ENCODE peak calls at places on chromosomes 6 and 20, in ten cellular contexts. M is fibroblast of lung; D is effector memory CD4-positive, alpha-beta T cell; C is left lung; Y is astrocyte of the spinal cord; X is OCI-LY7; R is AG04449; O is astrocyte of the cerebellum; K is skeletal muscle cell; T is H1. V is an unnamed sample.

GRCh38 chr6:73282876-73283275 is 19.9 kb upstream of the KHDC1 start:
- DNase-seq in M (no peak), R (no peak), X (no peak), O (no peak), T (no peak), D (no peak), C (no peak), K (no peak), Y (no peak), V (no peak)

GRCh38 chr6:35576647-35577046 is 64.0 kb upstream of the TULP1 start:
- DNase-seq in T (no peak), C (no peak), Y (no peak), D (no peak), O (no peak), R (no peak), M (no peak), K (no peak), X (no peak), V (no peak)

GRCh38 chr6:1240766-1241165 is 71.1 kb upstream of the FOXQ1 start:
- DNase-seq in Y (no peak), R (no peak), M (no peak), X (no peak), C (no peak), T (no peak), K (no peak), O (no peak), D (no peak), V (no peak)

GRCh38 chr20:25226433-25227316 is 21.2 kb upstream of the PYGB start:
- DNase-seq in O (no peak), T (no peak), K (no peak), M (no peak), Y (no peak), R (no peak), X (no peak), C (no peak), D (no peak), V (no peak)

GRCh38 chr6:81689580-81689979 is 62.9 kb downstream of the TENT5A start:
- DNase-seq in Y (no peak), T (no peak), X (no peak), K (no peak), D (no peak), R (no peak), C (no peak), M (no peak), O (no peak), V (no peak)

GRCh38 chr6:91822581-91822980 is 1235.7 kb upstream of the MAP3K7 start:
- DNase-seq in C (no peak), M (no peak), R (no peak), O (no peak), K (peak), D (no peak), X (no peak), Y (no peak), T (no peak), V (no peak)

GRCh38 chr6:72809701-72810379 is 188.0 kb downstream of the KCNQ5 start:
- DNase-seq in Y (no peak), D (no peak), M (no peak), C (no peak), K (no peak), X (no peak), O (no peak), R (no peak), T (no peak), V (no peak)

GRCh38 chr20:15364781-15365180 is 1027.4 kb upstream of the FLRT3 start:
- DNase-seq in K (no peak), O (no peak), M (no peak), D (no peak), Y (no peak), R (no peak), X (no peak), C (no peak), T (no peak), V (no peak)

GRCh38 chr20:46699651-46700359 is 9.6 kb upstream of the SLC2A10 start:
- DNase-seq in X (no peak), R (no peak), M (no peak), O (no peak), T (no peak), K (no peak), C (no peak), Y (no peak), D (no peak), V (no peak)

GRCh38 chr20:63499333-63499969 is 568 bp upstream of the EEF1A2 start:
- DNase-seq in K (no peak), D (no peak), O (no peak), C (no peak), Y (no peak), X (no peak), M (no peak), T (no peak), R (no peak), V (no peak)

GRCh38 chr6:83708546-83708969 is 343 bp downstream of the SNAP91 start:
- DNase-seq in C (no peak), T (peak), Y (peak), O (no peak), D (no peak), X (no peak), K (no peak), M (peak), R (no peak), V (no peak)

GRCh38 chr6:25306379-25306778 is 27.2 kb downstream of the CARMIL1 start:
- DNase-seq in C (no peak), R (no peak), T (no peak), K (no peak), O (no peak), X (no peak), M (no peak), D (no peak), Y (no peak), V (no peak)

GRCh38 chr20:45407067-45407745 is 883 bp upstream of the DBNDD2 start:
- DNase-seq in C (peak), R (no peak), K (no peak), M (peak), Y (peak), D (no peak), T (no peak), X (no peak), O (no peak), V (peak)

GRCh38 chr6:2900821-2901644 is 2.1 kb downstream of the SERPINB9 start:
- DNase-seq in R (no peak), X (no peak), O (no peak), K (no peak), Y (no peak), T (no peak), D (no peak), C (no peak), M (no peak), V (no peak)

GRCh38 chr6:163324928-163325784 is 89.4 kb upstream of the QKI start:
- DNase-seq in Y (peak), K (no peak), D (no peak), C (no peak), T (no peak), O (peak), M (peak), X (no peak), R (no peak), V (no peak)

GRCh38 chr6:125245523-125246264 is 56.1 kb downstream of the HDDC2 start:
- DNase-seq in Y (no peak), O (no peak), C (no peak), K (no peak), X (no peak), R (no peak), D (no peak), M (no peak), T (no peak), V (no peak)

GRCh38 chr6:579339-579738 is 77.6 kb downstream of the HUS1B start:
- DNase-seq in O (no peak), C (no peak), X (peak), Y (peak), K (peak), D (no peak), R (no peak), M (no peak), T (no peak), V (no peak)

GRCh38 chr20:62603021-62603906 is 39.0 kb upstream of the SLCO4A1 start:
- DNase-seq in T (no peak), D (no peak), Y (peak), K (no peak), O (peak), X (peak), M (peak), C (peak), R (no peak), V (peak)

GRCh38 chr6:108689279-108690161 is 128.8 kb downstream of the FOXO3 start:
- DNase-seq in M (peak), T (no peak), C (peak), X (no peak), O (no peak), K (peak), D (no peak), Y (peak), R (no peak), V (no peak)

GRCh38 chr20:37543828-37544227 is 16.2 kb upstream of the BLCAP start:
- DNase-seq in R (no peak), T (no peak), O (no peak), M (peak), C (no peak), D (no peak), X (no peak), Y (no peak), K (no peak), V (no peak)

GRCh38 chr6:42978487-42978792 is 541 bp downstream of the PEX6 start:
- DNase-seq in T (no peak), C (peak), Y (no peak), D (no peak), X (peak), O (no peak), K (no peak), R (no peak), M (peak), V (peak)

GRCh38 chr6:157036245-157036681 is 259.1 kb downstream of the ARID1B start:
- DNase-seq in X (no peak), O (no peak), M (peak), T (no peak), C (no peak), R (no peak), Y (no peak), K (no peak), D (no peak), V (no peak)

GRCh38 chr6:33344771-33345697 is 27.5 kb upstream of the ZBTB22 start:
- DNase-seq in Y (peak), D (peak), T (no peak), O (peak), C (peak), X (peak), M (peak), K (peak), R (peak), V (peak)

GRCh38 chr6:33339193-33339592 is 21.6 kb upstream of the ZBTB22 start:
- DNase-seq in Y (no peak), M (no peak), O (no peak), T (no peak), K (no peak), C (no peak), R (no peak), D (no peak), X (no peak), V (no peak)

GRCh38 chr6:33347816-33348215 is 30.3 kb upstream of the ZBTB22 start:
- DNase-seq in O (no peak), D (no peak), X (no peak), R (no peak), Y (no peak), K (no peak), C (no peak), M (no peak), T (no peak), V (no peak)

GRCh38 chr6:33343953-33344611 is 26.5 kb upstream of the ZBTB22 start:
- DNase-seq in T (no peak), Y (no peak), K (no peak), M (no peak), O (no peak), R (no peak), C (no peak), D (peak), X (peak), V (peak)
- H3K4me3 ChIP-seq in T (no peak), Y (no peak), K (no peak), M (no peak), O (no peak), R (no peak), C (no peak), D (peak), X (peak), V (peak)

GRCh38 chr6:84774174-84775158 is 10.1 kb upstream of the TBX18 start:
- DNase-seq in D (no peak), C (no peak), O (no peak), Y (peak), K (no peak), T (no peak), M (no peak), R (no peak), X (no peak), V (no peak)
- H3K4me3 ChIP-seq in D (no peak), C (peak), O (peak), Y (peak), K (peak), T (peak), M (peak), R (peak), X (no peak), V (no peak)

GRCh38 chr6:101393291-101394251 is at the start of gene GRIK2:
- DNase-seq in T (no peak), M (peak), X (no peak), D (no peak), O (no peak), C (peak), Y (peak), R (no peak), K (no peak), V (no peak)

GRCh38 chr6:101396552-101397173 is 3.2 kb downstream of the GRIK2 start:
- DNase-seq in R (no peak), T (no peak), O (peak), M (peak), D (peak), K (peak), C (peak), X (peak), Y (peak), V (peak)

GRCh38 chr6:101392561-101393230 is 812 bp upstream of the GRIK2 start:
- DNase-seq in R (no peak), D (no peak), Y (no peak), K (no peak), M (no peak), T (no peak), C (no peak), O (no peak), X (no peak), V (no peak)

GRCh38 chr6:101397199-101397598 is 3.7 kb downstream of the GRIK2 start:
- DNase-seq in D (no peak), X (peak), T (no peak), M (peak), K (no peak), R (no peak), Y (peak), C (no peak), O (no peak), V (no peak)

DNA sequence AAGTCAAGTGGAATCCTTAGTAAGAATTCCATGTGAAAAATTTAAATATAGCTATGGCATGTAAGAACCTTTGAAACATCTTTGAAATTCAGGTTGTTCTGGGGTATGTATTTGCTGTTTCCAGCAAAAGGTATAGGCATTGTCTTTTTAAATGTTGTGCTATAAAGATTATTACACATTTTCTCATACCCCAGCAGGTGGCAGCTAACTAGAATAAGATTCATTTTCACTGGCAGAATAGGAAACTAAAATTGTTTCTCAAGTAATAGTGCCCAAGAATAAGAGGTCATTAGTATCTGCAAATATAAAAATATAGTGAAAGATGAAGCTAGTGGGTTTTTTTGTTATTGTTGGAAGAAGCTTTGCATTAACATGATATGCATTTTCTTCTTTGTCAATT is 1.8 kb downstream of the GRIK2 start:
- DNase-seq in D (no peak), M (no peak), T (no peak), K (no peak), O (no peak), C (no peak), X (no peak), R (no peak), Y (no peak), V (no peak)
- H3K4me3 ChIP-seq in D (no peak), M (no peak), T (no peak), K (no peak), O (no peak), C (no peak), X (no peak), R (no peak), Y (no peak), V (no peak)

GRCh38 chr6:113339173-113339572 is 518.0 kb upstream of the MARCKS start:
- DNase-seq in K (no peak), D (no peak), C (no peak), T (no peak), O (no peak), X (no peak), Y (no peak), M (no peak), R (no peak), V (no peak)

GRCh38 chr6:113344969-113345368 is 512.2 kb upstream of the MARCKS start:
- DNase-seq in R (no peak), K (no peak), M (peak), D (no peak), T (no peak), X (no peak), C (no peak), Y (no peak), O (no peak), V (no peak)

GRCh38 chr6:113343940-113344339 is 513.2 kb upstream of the MARCKS start:
- DNase-seq in T (no peak), K (no peak), X (no peak), C (no peak), O (no peak), D (no peak), M (no peak), R (no peak), Y (no peak), V (no peak)

GRCh38 chr6:113338610-113339009 is 518.5 kb upstream of the MARCKS start:
- DNase-seq in K (no peak), Y (no peak), M (no peak), R (no peak), T (no peak), O (no peak), C (no peak), D (no peak), X (no peak), V (no peak)

GRCh38 chr6:113340371-113340770 is 516.8 kb upstream of the MARCKS start:
- DNase-seq in K (no peak), Y (no peak), X (no peak), O (no peak), D (no peak), M (no peak), C (no peak), T (no peak), R (no peak), V (no peak)
- H3K4me3 ChIP-seq in K (no peak), Y (no peak), X (no peak), O (no peak), D (no peak), M (no peak), C (no peak), T (no peak), R (no peak), V (no peak)

GRCh38 chr6:134316733-134317431 is 1.0 kb downstream of the SGK1 start:
- DNase-seq in C (no peak), R (no peak), D (no peak), O (no peak), Y (no peak), T (no peak), X (no peak), K (no peak), M (no peak), V (no peak)
- H3K4me3 ChIP-seq in C (peak), R (peak), D (peak), O (peak), Y (peak), T (peak), X (peak), K (peak), M (peak), V (peak)

GRCh38 chr6:101458341-101458740 is 64.8 kb downstream of the GRIK2 start:
- DNase-seq in M (peak), X (no peak), D (no peak), K (no peak), O (peak), C (no peak), T (no peak), Y (peak), R (no peak), V (no peak)
- H3K4me3 ChIP-seq in M (no peak), X (no peak), D (no peak), K (no peak), O (no peak), C (no peak), T (no peak), Y (no peak), R (no peak), V (no peak)

GRCh38 chr6:127518212-127518709 is 874 bp downstream of the MTCL3 start:
- DNase-seq in X (no peak), C (no peak), M (peak), K (no peak), D (no peak), T (no peak), R (no peak), O (no peak), Y (no peak), V (no peak)
- H3K4me3 ChIP-seq in X (no peak), C (no peak), M (peak), K (peak), D (no peak), T (peak), R (peak), O (peak), Y (peak), V (no peak)

GRCh38 chr20:22623211-22623610 is 38.8 kb upstream of the FOXA2 start:
- DNase-seq in K (no peak), C (no peak), O (no peak), D (no peak), M (no peak), X (no peak), Y (no peak), R (no peak), T (no peak), V (no peak)

GRCh38 chr20:22619272-22619671 is 34.9 kb upstream of the FOXA2 start:
- DNase-seq in X (no peak), R (no peak), O (no peak), T (no peak), M (no peak), K (no peak), C (no peak), Y (no peak), D (no peak), V (no peak)

GRCh38 chr20:22619806-22620205 is 35.4 kb upstream of the FOXA2 start:
- DNase-seq in X (no peak), M (no peak), K (no peak), R (no peak), Y (no peak), T (no peak), D (no peak), O (no peak), C (no peak), V (no peak)

GRCh38 chr20:22617160-22617559 is 32.8 kb upstream of the FOXA2 start:
- DNase-seq in Y (no peak), X (no peak), K (no peak), D (no peak), T (no peak), C (peak), O (no peak), R (no peak), M (no peak), V (no peak)

GRCh38 chr20:22620342-22620741 is 36.0 kb upstream of the FOXA2 start:
- DNase-seq in C (no peak), K (no peak), T (no peak), M (no peak), Y (no peak), O (no peak), D (no peak), R (no peak), X (no peak), V (no peak)
- H3K4me3 ChIP-seq in C (no peak), K (no peak), T (no peak), M (no peak), Y (no peak), O (no peak), D (no peak), R (no peak), X (no peak), V (no peak)

GRCh38 chr6:101826259-101826658 is 432.8 kb downstream of the GRIK2 start:
- DNase-seq in T (no peak), M (peak), X (no peak), O (no peak), K (no peak), C (no peak), Y (no peak), R (no peak), D (no peak), V (no peak)
- H3K4me3 ChIP-seq in T (no peak), M (no peak), X (no peak), O (no peak), K (no peak), C (no peak), Y (no peak), R (no peak), D (no peak), V (no peak)

GRCh38 chr6:121314407-121315112 is 19.7 kb downstream of the TBC1D32 start:
- DNase-seq in Y (no peak), K (no peak), O (no peak), D (no peak), T (no peak), M (no peak), X (no peak), R (no peak), C (no peak), V (no peak)

GRCh38 chr6:121319603-121320002 is 14.7 kb downstream of the TBC1D32 start:
- DNase-seq in O (no peak), T (no peak), R (no peak), X (no peak), C (no peak), M (no peak), D (no peak), Y (no peak), K (no peak), V (no peak)

GRCh38 chr6:121321282-121321681 is 13.0 kb downstream of the TBC1D32 start:
- DNase-seq in T (no peak), O (no peak), X (no peak), Y (no peak), D (no peak), K (no peak), C (no peak), R (no peak), M (no peak), V (no peak)

DNA sequence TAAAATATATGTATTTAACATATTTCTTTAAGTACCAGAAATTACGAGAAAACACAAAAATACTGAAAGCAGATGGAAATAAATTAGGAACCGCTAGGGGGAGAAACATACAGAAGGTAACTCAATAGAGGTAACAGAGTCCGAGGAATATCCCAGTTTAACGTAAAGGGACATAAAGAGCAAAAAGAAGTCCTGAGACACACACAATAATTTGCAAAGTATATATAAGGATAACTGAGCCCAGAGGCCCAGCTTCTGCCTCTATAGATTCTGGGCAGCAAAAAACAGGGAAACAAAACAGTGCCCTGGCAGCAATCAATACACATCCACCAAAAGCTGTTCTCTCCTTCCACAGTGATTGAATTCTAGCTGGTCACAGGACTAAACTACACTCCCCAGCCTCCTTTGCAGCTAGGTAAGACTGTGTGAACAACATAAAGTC is 15.1 kb downstream of the TBC1D32 start:
- DNase-seq in T (no peak), O (no peak), C (no peak), Y (peak), M (peak), R (no peak), D (no peak), K (no peak), X (no peak), V (no peak)
- H3K4me3 ChIP-seq in T (no peak), O (no peak), C (no peak), Y (peak), M (peak), R (no peak), D (no peak), K (no peak), X (no peak), V (no peak)